ENCODE peak calls at places on chromosomes 2 and 18, in four cellular contexts. N, D, V and Z are unnamed samples.

GRCh38 chr18:45775241-45775676 is 50.2 kb upstream of the SIGLEC15 start:
- DNase-seq in D (no peak), V (no peak), N (peak), Z (peak)

GRCh38 chr2:26068602-26069298 is 34.9 kb downstream of the RAB10 start:
- DNase-seq in N (peak), D (peak), V (peak), Z (no peak)

GRCh38 chr2:164710252-164710633 is 89.0 kb upstream of the GRB14 start:
- DNase-seq in N (no peak), V (peak), D (no peak), Z (no peak)

GRCh38 chr2:26757873-26758789 is 6.0 kb upstream of the SLC35F6 start:
- DNase-seq in D (peak), N (no peak), V (peak), Z (peak)

GRCh38 chr2:165839610-165840009 is 45.6 kb upstream of the GALNT3 start:
- DNase-seq in V (no peak), N (no peak), D (no peak), Z (no peak)

GRCh38 chr2:185147361-185147760 is 549.0 kb downstream of the ZNF804A start:
- DNase-seq in V (no peak), N (no peak), D (no peak), Z (no peak)

GRCh38 chr2:159875083-159875482 is 77.1 kb upstream of the CD302 start:
- DNase-seq in N (no peak), D (no peak), V (no peak), Z (no peak)

GRCh38 chr2:234953116-234954031 is 1.6 kb downstream of the SH3BP4 start:
- DNase-seq in D (no peak), V (no peak), N (no peak), Z (no peak)

GRCh38 chr2:130776550-130776949 is 21.2 kb downstream of the AMER3 start:
- DNase-seq in N (no peak), D (no peak), V (no peak), Z (no peak)

GRCh38 chr2:8448822-8449577 is 232.9 kb upstream of the ID2 start:
- DNase-seq in N (no peak), D (no peak), V (no peak), Z (peak)

GRCh38 chr18:25517881-25518715 is 166.1 kb upstream of the ZNF521 start:
- DNase-seq in D (no peak), N (no peak), V (no peak), Z (no peak)

GRCh38 chr2:180747728-180748127 is 232.7 kb upstream of the UBE2E3 start:
- DNase-seq in D (no peak), N (no peak), V (no peak), Z (no peak)

GRCh38 chr18:57854726-57855125 is 51.6 kb upstream of the ATP8B1 start:
- DNase-seq in V (no peak), N (no peak), D (no peak), Z (no peak)

GRCh38 chr18:69186162-69186561 is 214.5 kb upstream of the DOK6 start:
- DNase-seq in D (no peak), N (no peak), V (no peak), Z (no peak)
- H3K4me3 ChIP-seq in D (no peak), N (no peak), V (no peak), Z (no peak)

GRCh38 chr2:133936601-133937000 is 317.3 kb upstream of the MGAT5 start:
- DNase-seq in D (no peak), V (no peak), N (no peak), Z (no peak)

GRCh38 chr2:133937669-133938068 is 316.2 kb upstream of the MGAT5 start:
- DNase-seq in D (no peak), N (no peak), V (no peak), Z (no peak)

GRCh38 chr2:133941666-133942065 is 312.2 kb upstream of the MGAT5 start:
- DNase-seq in N (no peak), V (no peak), D (no peak), Z (no peak)

GRCh38 chr2:133940134-133940533 is 313.7 kb upstream of the MGAT5 start:
- DNase-seq in D (no peak), V (no peak), N (no peak), Z (no peak)

GRCh38 chr2:133936096-133936495 is 317.8 kb upstream of the MGAT5 start:
- DNase-seq in V (no peak), N (no peak), D (no peak), Z (no peak)
- TF ChIP-seq NFIC in V (no peak), N (no peak), D (no peak), Z (no peak)

GRCh38 chr2:228869601-228870264 is 401.4 kb downstream of the PID1 start:
- DNase-seq in D (no peak), V (no peak), N (no peak), Z (no peak)
- H3K4me3 ChIP-seq in D (no peak), V (no peak), N (no peak), Z (no peak)

DNA sequence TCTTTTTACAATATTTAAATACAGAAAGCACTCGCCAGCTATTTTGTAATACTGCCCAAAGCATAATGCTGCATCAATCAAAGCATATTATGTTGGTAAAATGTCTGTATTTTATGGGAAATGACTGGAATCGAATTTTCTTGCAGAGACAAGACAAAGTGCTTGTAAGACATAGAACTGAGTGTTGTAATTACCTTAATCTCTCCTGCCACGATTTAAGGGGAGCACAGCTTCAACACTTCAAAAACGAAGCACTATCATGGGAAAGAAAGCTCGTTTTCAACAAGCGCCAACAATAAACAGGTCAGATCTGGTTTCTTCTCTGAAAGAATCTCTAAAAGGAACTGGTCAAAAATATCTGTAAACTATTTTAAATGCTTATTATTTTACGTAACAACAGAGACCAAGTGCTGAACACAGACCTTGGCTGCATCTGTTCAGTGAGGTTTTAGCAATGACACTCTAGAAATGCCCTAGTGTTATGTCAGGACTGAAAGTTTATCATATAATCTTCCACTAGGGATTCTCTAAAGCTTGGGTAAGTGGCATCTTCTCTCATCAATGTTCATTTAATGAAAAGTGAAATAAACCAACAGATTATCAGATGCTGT is 19.0 kb downstream of the RND3 start:
- DNase-seq in D (no peak), N (no peak), V (no peak), Z (no peak)
- TF ChIP-seq NFIC in D (no peak), N (no peak), V (no peak), Z (no peak)

GRCh38 chr2:199466704-199467461 is 9.1 kb upstream of the SATB2 start:
- DNase-seq in N (no peak), V (no peak), D (no peak), Z (no peak)

GRCh38 chr2:199467462-199467822 is 9.7 kb upstream of the SATB2 start:
- DNase-seq in D (no peak), N (no peak), V (no peak), Z (no peak)

GRCh38 chr2:199470361-199470671 is 12.6 kb upstream of the SATB2 start:
- DNase-seq in N (no peak), V (no peak), D (no peak), Z (no peak)

GRCh38 chr2:199469514-199470360 is 12.0 kb upstream of the SATB2 start:
- DNase-seq in N (no peak), V (no peak), D (no peak), Z (no peak)

GRCh38 chr2:199468561-199469513 is 11.1 kb upstream of the SATB2 start:
- DNase-seq in N (no peak), D (no peak), V (no peak), Z (peak)
- H3K4me3 ChIP-seq in N (no peak), D (no peak), V (peak), Z (no peak)

GRCh38 chr2:187054501-187055319 is 205.7 kb upstream of the ZSWIM2 start:
- DNase-seq in N (no peak), D (no peak), V (peak), Z (no peak)
- TF ChIP-seq NFIC in N (no peak), D (no peak), V (no peak), Z (no peak)

GRCh38 chr2:210544839-210545238 is 11.6 kb upstream of the CPS1 start:
- DNase-seq in N (no peak), D (no peak), V (no peak), Z (no peak)
- H3K4me3 ChIP-seq in N (no peak), D (no peak), V (no peak), Z (no peak)

GRCh38 chr2:16348821-16349515 is 316.7 kb downstream of the CYRIA start:
- DNase-seq in N (no peak), D (no peak), V (no peak), Z (no peak)

GRCh38 chr2:16349811-16350210 is 315.8 kb downstream of the CYRIA start:
- DNase-seq in N (no peak), D (no peak), V (no peak), Z (no peak)

GRCh38 chr2:16350211-16350610 is 315.4 kb downstream of the CYRIA start:
- DNase-seq in V (no peak), D (no peak), N (no peak), Z (no peak)

GRCh38 chr2:16351137-16351536 is 314.5 kb downstream of the CYRIA start:
- DNase-seq in N (no peak), D (no peak), V (no peak), Z (no peak)

DNA sequence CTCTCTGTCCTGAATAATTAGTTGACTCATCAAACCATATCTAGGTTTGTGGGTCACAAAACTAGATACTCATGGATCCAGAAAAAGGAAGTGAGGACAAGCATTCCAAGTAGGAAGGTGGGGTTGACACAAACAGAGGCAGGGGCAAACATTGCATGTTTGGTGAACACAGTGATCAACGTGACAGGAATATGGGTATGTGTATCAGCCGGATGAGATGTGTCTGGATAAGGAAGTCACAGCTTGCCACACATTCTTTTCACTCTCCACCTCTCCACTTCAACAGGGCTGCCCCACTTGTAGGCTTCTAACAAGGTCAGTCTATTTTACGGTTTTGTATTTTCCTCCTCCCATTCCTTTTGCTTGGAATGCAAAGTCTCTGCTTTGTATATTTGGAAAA is 319.0 kb downstream of the CYRIA start:
- DNase-seq in V (no peak), D (no peak), N (no peak), Z (no peak)
- TF ChIP-seq NFIC in V (no peak), D (no peak), N (no peak), Z (no peak)

GRCh38 chr2:233117811-233118480 is 57.8 kb downstream of the INPP5D start:
- DNase-seq in V (no peak), D (no peak), N (no peak), Z (no peak)
- H3K4me3 ChIP-seq in V (no peak), D (no peak), N (no peak), Z (no peak)